ENCODE peak calls at places on chromosomes 6 and 20, in five cellular contexts. Y is AG10803; J is activated CD4-positive, alpha-beta T cell treated with anti-CD3 and anti-CD28 coated beads for 1 hour; H is skeletal muscle cell; O is HEK293T. A is an unnamed sample.

GRCh38 chr6:36663504-36664446 is 14.7 kb upstream of the CDKN1A start:
- DNase-seq in Y (no peak), J (no peak), H (no peak), O (no peak), A (no peak)

GRCh38 chr20:47392015-47392720 is 35.7 kb upstream of the ZMYND8 start:
- DNase-seq in Y (peak; percentile 89), J (no peak), H (peak; percentile 76), O (peak; percentile 45), A (peak; percentile 90)

GRCh38 chr6:131931063-131931745 is 20.0 kb downstream of the CCN2 start:
- DNase-seq in Y (peak; percentile 44), J (no peak), H (no peak), O (no peak), A (no peak)

GRCh38 chr6:45514454-45514853 is 136.7 kb upstream of the SUPT3H start:
- DNase-seq in Y (no peak), J (no peak), H (no peak), O (no peak), A (no peak)

GRCh38 chr6:93417421-93417996 is 1.9 kb downstream of the EPHA7 start:
- DNase-seq in Y (no peak), J (no peak), H (no peak), O (peak; percentile 39), A (no peak)

GRCh38 chr20:3755269-3755668 is 12.3 kb downstream of the ADISSP start:
- DNase-seq in Y (no peak), J (no peak), H (no peak), O (no peak), A (no peak)

GRCh38 chr6:39499053-39499452 is 176.6 kb upstream of the KCNK16 start:
- DNase-seq in Y (no peak), J (no peak), H (no peak), O (no peak), A (no peak)

GRCh38 chr6:31865205-31866118 is 2.8 kb upstream of the NEU1 start:
- DNase-seq in Y (no peak), J (no peak), H (no peak), O (no peak), A (no peak)

GRCh38 chr6:160355001-160355400 is 6.8 kb downstream of the SLC22A3 start:
- DNase-seq in Y (no peak), J (no peak), H (peak; percentile 33), O (no peak), A (no peak)